ENCODE peak calls at places on chromosomes 2 and 18, in seven cellular contexts. Y is MM.1S, N is NT2/D1, T is MG63, B is K562, M is SK-N-MC, O is Panc1. V is an unnamed sample.

GRCh38 chr2:780002-780401 is 102.8 kb upstream of the TMEM18 start:
- DNase-seq in Y (no peak), N (no peak), T (no peak), B (no peak), M (no peak), O (no peak), V (no peak)

GRCh38 chr18:24503182-24503581 is 42.7 kb downstream of the HRH4 start:
- DNase-seq in Y (no peak), N (no peak), T (no peak), B (no peak), M (no peak), O (no peak), V (no peak)

GRCh38 chr18:79940814-79941472 is 10.5 kb downstream of the SLC66A2 start:
- DNase-seq in Y (no peak), N (no peak), T (no peak), B (no peak), M (no peak), O (no peak), V (no peak)

GRCh38 chr2:64461271-64462058 is 7.5 kb downstream of the LGALSL start:
- DNase-seq in Y (no peak), N (no peak), T (no peak), B (no peak), M (peak; percentile 51), O (no peak), V (no peak)

GRCh38 chr2:11863513-11864328 is 117.3 kb downstream of the LPIN1 start:
- DNase-seq in Y (peak; percentile 51), N (peak; percentile 97), T (peak; percentile 99), B (peak; percentile 90), M (no peak), O (peak; percentile 54), V (peak; percentile 92)

GRCh38 chr18:60021556-60021955 is 121.8 kb downstream of the PMAIP1 start:
- DNase-seq in Y (no peak), N (no peak), T (no peak), B (no peak), M (no peak), O (no peak), V (no peak)

GRCh38 chr2:173644146-173644545 is 289.5 kb downstream of the CDCA7 start:
- DNase-seq in Y (no peak), N (no peak), T (peak; percentile 15), B (no peak), M (no peak), O (no peak), V (peak; percentile 15)

GRCh38 chr2:128501022-128501690 is 182.5 kb upstream of the HS6ST1 start:
- DNase-seq in Y (no peak), N (no peak), T (no peak), B (no peak), M (no peak), O (no peak), V (no peak)

GRCh38 chr2:40554665-40555294 is 102.9 kb upstream of the SLC8A1 start:
- DNase-seq in Y (peak; percentile 58), N (peak; percentile 50), T (peak; percentile 23), B (peak; percentile 3), M (peak; percentile 5), O (peak; percentile 56), V (peak; percentile 82)

GRCh38 chr2:43178055-43178598 is 48.3 kb downstream of the ZFP36L2 start:
- DNase-seq in Y (no peak), N (no peak), T (no peak), B (peak; percentile 66), M (no peak), O (no peak), V (no peak)

GRCh38 chr2:175309799-175310198 is 128.3 kb upstream of the ATP5MC3 start:
- DNase-seq in Y (peak; percentile 82), N (peak; percentile 43), T (peak; percentile 18), B (peak; percentile 68), M (peak; percentile 56), O (no peak), V (peak; percentile 65)

GRCh38 chr18:62716679-62717058 is 1.3 kb downstream of the PHLPP1 start:
- DNase-seq in Y (peak; percentile 31), N (no peak), T (peak; percentile 31), B (peak; percentile 32), M (no peak), O (no peak), V (no peak)

GRCh38 chr2:236773206-236773605 is 203.6 kb downstream of the ACKR3 start:
- DNase-seq in Y (no peak), N (no peak), T (no peak), B (no peak), M (no peak), O (no peak), V (no peak)

GRCh38 chr2:100822587-100823248 is 2.8 kb downstream of the NPAS2 start:
- DNase-seq in Y (no peak), N (no peak), T (no peak), B (no peak), M (no peak), O (no peak), V (no peak)

GRCh38 chr2:239028253-239028619 is 180.4 kb downstream of the TWIST2 start:
- DNase-seq in Y (no peak), N (no peak), T (no peak), B (no peak), M (no peak), O (no peak), V (no peak)

GRCh38 chr2:86028763-86029381 is 76.8 kb downstream of the POLR1A start:
- DNase-seq in Y (no peak), N (no peak), T (no peak), B (no peak), M (no peak), O (no peak), V (no peak)

GRCh38 chr2:218406949-218407703 is 7.5 kb downstream of the CTDSP1 start:
- DNase-seq in Y (no peak), N (no peak), T (peak; percentile 56), B (peak; percentile 46), M (no peak), O (no peak), V (peak; percentile 60)

GRCh38 chr18:49460958-49461601 is 635 bp upstream of the DYM start:
- DNase-seq in Y (no peak), N (no peak), T (no peak), B (no peak), M (no peak), O (no peak), V (no peak)

GRCh38 chr18:4433762-4434161 is 21.3 kb downstream of the DLGAP1 start:
- DNase-seq in Y (no peak), N (no peak), T (peak; percentile 66), B (no peak), M (no peak), O (no peak), V (no peak)

GRCh38 chr2:67733517-67733916 is 329.3 kb downstream of the C1D start:
- DNase-seq in Y (no peak), N (peak; percentile 22), T (peak; percentile 27), B (peak; percentile 10), M (no peak), O (no peak), V (peak; percentile 92)

GRCh38 chr2:193518061-193518817 is 1323.5 kb upstream of the TMEFF2 start:
- DNase-seq in Y (no peak), N (no peak), T (peak; percentile 31), B (no peak), M (peak; percentile 85), O (no peak), V (no peak)

GRCh38 chr2:212626371-212626918 is 87.8 kb upstream of the ERBB4 start:
- DNase-seq in Y (no peak), N (no peak), T (no peak), B (no peak), M (no peak), O (no peak), V (no peak)

GRCh38 chr18:23235336-23235735 is 100.1 kb downstream of the CABLES1 start:
- DNase-seq in Y (no peak), N (no peak), T (no peak), B (no peak), M (no peak), O (no peak), V (no peak)

GRCh38 chr18:27674411-27674810 is 489.3 kb upstream of the CHST9 start:
- DNase-seq in Y (no peak), N (no peak), T (no peak), B (no peak), M (no peak), O (no peak), V (no peak)

GRCh38 chr2:142877265-142877756 is at the start of gene KYNU:
- DNase-seq in Y (no peak), N (no peak), T (no peak), B (peak; percentile 7), M (no peak), O (no peak), V (peak; percentile 65)
- H3K4me3 ChIP-seq in Y (no peak within 1 kb of the TSS), N (no peak within 1 kb of the TSS), T (no peak within 1 kb of the TSS), B (no peak within 1 kb of the TSS), M (no peak within 1 kb of the TSS), O (no peak within 1 kb of the TSS), V (peak within 1 kb of the TSS; percentile 42)

GRCh38 chr2:107712857-107713256 is 113.8 kb upstream of the RGPD4 start:
- DNase-seq in Y (peak; percentile 59), N (no peak), T (no peak), B (no peak), M (no peak), O (no peak), V (no peak)
- H3K4me3 ChIP-seq in Y (peak overlapping the region; percentile 4), N (no peak overlapping the region), T (no peak overlapping the region), B (no peak overlapping the region), M (no peak overlapping the region), O (peak overlapping the region; percentile 10), V (no peak overlapping the region)

DNA sequence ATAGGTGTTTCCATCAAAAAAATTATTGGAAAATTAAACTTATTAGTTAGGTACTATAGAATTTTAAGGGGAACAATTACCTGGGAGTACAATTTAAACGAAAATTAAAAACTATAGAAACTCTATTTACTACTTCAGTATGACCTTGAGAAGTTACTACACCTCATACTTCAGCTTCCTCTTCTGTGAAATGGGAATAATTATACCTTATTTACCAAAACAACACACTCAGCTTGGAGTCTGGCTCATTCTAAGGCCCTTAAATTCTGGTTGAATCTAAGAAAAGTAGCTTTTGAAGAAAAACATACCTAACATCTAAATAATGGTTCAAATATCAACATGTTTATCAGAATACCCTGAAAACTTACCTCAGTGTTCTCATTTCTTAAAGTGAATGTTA is 2.7 kb downstream of the NABP1 start:
- DNase-seq in Y (no peak), N (no peak), T (no peak), B (no peak), M (no peak), O (no peak), V (no peak)
- H3K4me3 ChIP-seq in Y (peak overlapping the region; percentile 88), N (no peak overlapping the region), T (peak overlapping the region; percentile 68), B (peak overlapping the region; percentile 64), M (peak overlapping the region; percentile 92), O (peak overlapping the region; percentile 94), V (peak overlapping the region; percentile 86)

GRCh38 chr2:42141687-42142475 is 27.3 kb upstream of the EML4 start:
- DNase-seq in Y (no peak), N (no peak), T (peak; percentile 29), B (peak; percentile 75), M (peak; percentile 83), O (no peak), V (peak; percentile 62)
- H3K4me3 ChIP-seq in Y (no peak overlapping the region), N (peak overlapping the region; percentile 3), T (peak overlapping the region; percentile 15), B (peak overlapping the region; percentile 17), M (peak overlapping the region; percentile 76), O (peak overlapping the region; percentile 26), V (peak overlapping the region; percentile 15)

DNA sequence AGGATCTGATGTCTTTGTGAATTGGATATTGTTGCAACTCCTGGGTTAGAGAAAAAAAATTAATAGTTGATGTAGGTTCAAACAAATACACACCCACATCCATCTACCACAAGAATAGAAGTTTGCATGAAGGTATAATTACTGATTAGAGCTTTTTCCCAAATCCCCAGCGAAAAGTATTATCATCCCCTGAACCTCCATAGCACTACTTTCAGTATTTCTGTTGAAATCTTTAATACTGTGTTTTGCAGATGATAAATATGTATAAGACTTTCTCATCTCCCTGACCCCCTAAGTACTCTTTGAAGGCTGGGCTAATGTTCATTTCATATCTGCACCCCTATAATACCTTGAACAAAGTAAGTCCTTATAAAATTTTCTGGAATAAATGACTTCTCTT is 6.4 kb downstream of the FN1 start:
- DNase-seq in Y (no peak), N (no peak), T (no peak), B (no peak), M (no peak), O (no peak), V (no peak)
- H3K4me3 ChIP-seq in Y (no peak overlapping the region), N (no peak overlapping the region), T (no peak overlapping the region), B (no peak overlapping the region), M (no peak overlapping the region), O (no peak overlapping the region), V (no peak overlapping the region)

V was measured in Karpas-422.